ENCODE peak calls at places on chromosomes 12 and 14, in ten cellular contexts. One of them, this sample, is unnamed.

GRCh38 chr12:75361408-75361807 is 26.9 kb downstream of the GLIPR1L1 start:
- DNase-seq in OCI-LY7: no peak
- DNase-seq in choroid plexus epithelial cell: no peak
- DNase-seq in fibroblast of pulmonary artery: no peak
- DNase-seq in cardiac muscle cell: no peak
- DNase-seq in RWPE2: no peak
- DNase-seq in lower lobe of right lung: no peak
- DNase-seq in body of pancreas: no peak
- DNase-seq in HFFc6: no peak
- DNase-seq in GM20000: no peak
- DNase-seq in this sample: no peak

GRCh38 chr12:110073049-110073831 is 24.9 kb upstream of the C12orf76 start:
- DNase-seq in RWPE2: no peak
- DNase-seq in choroid plexus epithelial cell: no peak
- DNase-seq in cardiac muscle cell: no peak
- DNase-seq in HFFc6: no peak
- DNase-seq in fibroblast of pulmonary artery: no peak
- DNase-seq in OCI-LY7: peak
- DNase-seq in lower lobe of right lung: peak
- DNase-seq in body of pancreas: no peak
- DNase-seq in GM20000: no peak
- DNase-seq in this sample: no peak

GRCh38 chr12:69676257-69677012 is 22.7 kb downstream of the BEST3 start:
- DNase-seq in HFFc6: no peak
- DNase-seq in body of pancreas: no peak
- DNase-seq in lower lobe of right lung: no peak
- DNase-seq in RWPE2: no peak
- DNase-seq in fibroblast of pulmonary artery: no peak
- DNase-seq in GM20000: no peak
- DNase-seq in cardiac muscle cell: no peak
- DNase-seq in choroid plexus epithelial cell: peak
- DNase-seq in OCI-LY7: no peak
- DNase-seq in this sample: no peak

GRCh38 chr14:85573406-85573805 is 43.5 kb downstream of the FLRT2 start:
- DNase-seq in GM20000: no peak
- DNase-seq in body of pancreas: no peak
- DNase-seq in lower lobe of right lung: no peak
- DNase-seq in HFFc6: no peak
- DNase-seq in OCI-LY7: no peak
- DNase-seq in choroid plexus epithelial cell: peak
- DNase-seq in fibroblast of pulmonary artery: peak
- DNase-seq in cardiac muscle cell: no peak
- DNase-seq in RWPE2: no peak
- DNase-seq in this sample: no peak

GRCh38 chr14:100030441-100031153 is 34.6 kb upstream of the EVL start:
- DNase-seq in body of pancreas: no peak
- DNase-seq in lower lobe of right lung: no peak
- DNase-seq in GM20000: no peak
- DNase-seq in choroid plexus epithelial cell: peak
- DNase-seq in cardiac muscle cell: no peak
- DNase-seq in RWPE2: no peak
- DNase-seq in fibroblast of pulmonary artery: peak
- DNase-seq in OCI-LY7: no peak
- DNase-seq in HFFc6: peak
- DNase-seq in this sample: peak

GRCh38 chr12:45439039-45439438 is 223.1 kb downstream of the ANO6 start:
- DNase-seq in cardiac muscle cell: no peak
- DNase-seq in lower lobe of right lung: no peak
- DNase-seq in HFFc6: no peak
- DNase-seq in body of pancreas: no peak
- DNase-seq in fibroblast of pulmonary artery: no peak
- DNase-seq in GM20000: no peak
- DNase-seq in OCI-LY7: no peak
- DNase-seq in choroid plexus epithelial cell: no peak
- DNase-seq in RWPE2: no peak
- DNase-seq in this sample: peak

GRCh38 chr12:44509471-44509870 is 366.6 kb downstream of the NELL2 start:
- DNase-seq in cardiac muscle cell: no peak
- DNase-seq in GM20000: no peak
- DNase-seq in RWPE2: no peak
- DNase-seq in OCI-LY7: no peak
- DNase-seq in fibroblast of pulmonary artery: no peak
- DNase-seq in lower lobe of right lung: no peak
- DNase-seq in body of pancreas: no peak
- DNase-seq in choroid plexus epithelial cell: no peak
- DNase-seq in HFFc6: no peak
- DNase-seq in this sample: no peak

GRCh38 chr12:64268409-64268808 is 46.3 kb upstream of the KICS2 start:
- DNase-seq in choroid plexus epithelial cell: peak
- DNase-seq in lower lobe of right lung: no peak
- DNase-seq in HFFc6: no peak
- DNase-seq in cardiac muscle cell: no peak
- DNase-seq in OCI-LY7: no peak
- DNase-seq in GM20000: no peak
- DNase-seq in RWPE2: no peak
- DNase-seq in fibroblast of pulmonary artery: no peak
- DNase-seq in body of pancreas: no peak
- DNase-seq in this sample: no peak

GRCh38 chr12:13422291-13422690 is 225.8 kb downstream of the EMP1 start:
- DNase-seq in body of pancreas: no peak
- DNase-seq in HFFc6: no peak
- DNase-seq in RWPE2: no peak
- DNase-seq in lower lobe of right lung: no peak
- DNase-seq in OCI-LY7: no peak
- DNase-seq in choroid plexus epithelial cell: no peak
- DNase-seq in GM20000: no peak
- DNase-seq in fibroblast of pulmonary artery: no peak
- DNase-seq in cardiac muscle cell: no peak
- DNase-seq in this sample: no peak

GRCh38 chr12:85065816-85066482 is 29.8 kb downstream of the LRRIQ1 start:
- DNase-seq in fibroblast of pulmonary artery: no peak
- DNase-seq in GM20000: no peak
- DNase-seq in lower lobe of right lung: no peak
- DNase-seq in HFFc6: no peak
- DNase-seq in choroid plexus epithelial cell: no peak
- DNase-seq in cardiac muscle cell: no peak
- DNase-seq in OCI-LY7: no peak
- DNase-seq in RWPE2: no peak
- DNase-seq in body of pancreas: no peak
- DNase-seq in this sample: no peak

GRCh38 chr12:127507336-127507735 is 759.6 kb upstream of the TMEM132C start:
- DNase-seq in lower lobe of right lung: no peak
- DNase-seq in HFFc6: no peak
- DNase-seq in RWPE2: no peak
- DNase-seq in body of pancreas: no peak
- DNase-seq in cardiac muscle cell: no peak
- DNase-seq in choroid plexus epithelial cell: peak
- DNase-seq in fibroblast of pulmonary artery: no peak
- DNase-seq in OCI-LY7: no peak
- DNase-seq in GM20000: no peak
- DNase-seq in this sample: no peak

GRCh38 chr12:71639341-71639760 is 24.3 kb downstream of the ZFC3H1 start:
- DNase-seq in HFFc6: no peak
- DNase-seq in fibroblast of pulmonary artery: no peak
- DNase-seq in lower lobe of right lung: no peak
- DNase-seq in body of pancreas: no peak
- DNase-seq in RWPE2: no peak
- DNase-seq in choroid plexus epithelial cell: no peak
- DNase-seq in OCI-LY7: peak
- DNase-seq in GM20000: no peak
- DNase-seq in cardiac muscle cell: peak
- DNase-seq in this sample: peak

GRCh38 chr12:117045998-117046374 is 53.2 kb downstream of the TESC start:
- DNase-seq in choroid plexus epithelial cell: no peak
- DNase-seq in GM20000: no peak
- DNase-seq in body of pancreas: no peak
- DNase-seq in cardiac muscle cell: no peak
- DNase-seq in OCI-LY7: peak
- DNase-seq in HFFc6: no peak
- DNase-seq in lower lobe of right lung: no peak
- DNase-seq in fibroblast of pulmonary artery: no peak
- DNase-seq in RWPE2: no peak
- DNase-seq in this sample: no peak

GRCh38 chr14:93322886-93323596 is 9.8 kb downstream of the BTBD7 start:
- DNase-seq in fibroblast of pulmonary artery: no peak
- DNase-seq in lower lobe of right lung: no peak
- DNase-seq in body of pancreas: no peak
- DNase-seq in GM20000: no peak
- DNase-seq in choroid plexus epithelial cell: no peak
- DNase-seq in RWPE2: no peak
- DNase-seq in OCI-LY7: no peak
- DNase-seq in HFFc6: no peak
- DNase-seq in cardiac muscle cell: no peak
- DNase-seq in this sample: no peak

GRCh38 chr14:103556976-103557758 is 5.3 kb downstream of the BAG5 start:
- DNase-seq in cardiac muscle cell: no peak
- DNase-seq in fibroblast of pulmonary artery: no peak
- DNase-seq in OCI-LY7: no peak
- DNase-seq in GM20000: no peak
- DNase-seq in lower lobe of right lung: no peak
- DNase-seq in RWPE2: no peak
- DNase-seq in choroid plexus epithelial cell: no peak
- DNase-seq in body of pancreas: no peak
- DNase-seq in HFFc6: no peak
- DNase-seq in this sample: no peak
- TF ChIP-seq CTCF in cardiac muscle cell: no peak
- TF ChIP-seq CTCF in fibroblast of pulmonary artery: no peak
- TF ChIP-seq CTCF in OCI-LY7: no peak
- TF ChIP-seq CTCF in GM20000: no peak
- TF ChIP-seq CTCF in lower lobe of right lung: no peak
- TF ChIP-seq CTCF in RWPE2: no peak
- TF ChIP-seq CTCF in choroid plexus epithelial cell: no peak
- TF ChIP-seq CTCF in body of pancreas: no peak
- TF ChIP-seq CTCF in HFFc6: no peak
- TF ChIP-seq CTCF in this sample: no peak

GRCh38 chr12:108425238-108425795 is 86.2 kb upstream of the CMKLR1 start:
- DNase-seq in HFFc6: no peak
- DNase-seq in GM20000: no peak
- DNase-seq in body of pancreas: no peak
- DNase-seq in lower lobe of right lung: no peak
- DNase-seq in RWPE2: no peak
- DNase-seq in fibroblast of pulmonary artery: no peak
- DNase-seq in cardiac muscle cell: no peak
- DNase-seq in choroid plexus epithelial cell: peak
- DNase-seq in OCI-LY7: no peak
- DNase-seq in this sample: peak
- TF ChIP-seq CTCF in HFFc6: no peak
- TF ChIP-seq CTCF in GM20000: no peak
- TF ChIP-seq CTCF in body of pancreas: no peak
- TF ChIP-seq CTCF in lower lobe of right lung: no peak
- TF ChIP-seq CTCF in RWPE2: no peak
- TF ChIP-seq CTCF in fibroblast of pulmonary artery: no peak
- TF ChIP-seq CTCF in cardiac muscle cell: no peak
- TF ChIP-seq CTCF in choroid plexus epithelial cell: no peak
- TF ChIP-seq CTCF in OCI-LY7: no peak
- TF ChIP-seq CTCF in this sample: no peak

GRCh38 chr12:107616941-107617340 is 68.7 kb upstream of the PWP1 start:
- DNase-seq in GM20000: no peak
- DNase-seq in body of pancreas: no peak
- DNase-seq in OCI-LY7: no peak
- DNase-seq in choroid plexus epithelial cell: no peak
- DNase-seq in cardiac muscle cell: no peak
- DNase-seq in fibroblast of pulmonary artery: no peak
- DNase-seq in HFFc6: no peak
- DNase-seq in RWPE2: no peak
- DNase-seq in lower lobe of right lung: no peak
- DNase-seq in this sample: no peak

GRCh38 chr12:107624493-107624892 is 61.1 kb upstream of the PWP1 start:
- DNase-seq in fibroblast of pulmonary artery: no peak
- DNase-seq in HFFc6: no peak
- DNase-seq in lower lobe of right lung: no peak
- DNase-seq in GM20000: no peak
- DNase-seq in body of pancreas: no peak
- DNase-seq in choroid plexus epithelial cell: no peak
- DNase-seq in OCI-LY7: no peak
- DNase-seq in cardiac muscle cell: no peak
- DNase-seq in RWPE2: no peak
- DNase-seq in this sample: no peak

GRCh38 chr12:107619831-107620230 is 65.8 kb upstream of the PWP1 start:
- DNase-seq in lower lobe of right lung: no peak
- DNase-seq in OCI-LY7: no peak
- DNase-seq in fibroblast of pulmonary artery: no peak
- DNase-seq in choroid plexus epithelial cell: no peak
- DNase-seq in GM20000: no peak
- DNase-seq in body of pancreas: no peak
- DNase-seq in cardiac muscle cell: no peak
- DNase-seq in RWPE2: no peak
- DNase-seq in HFFc6: no peak
- DNase-seq in this sample: no peak

GRCh38 chr12:107618106-107618505 is 67.5 kb upstream of the PWP1 start:
- DNase-seq in cardiac muscle cell: no peak
- DNase-seq in HFFc6: no peak
- DNase-seq in OCI-LY7: no peak
- DNase-seq in RWPE2: no peak
- DNase-seq in fibroblast of pulmonary artery: no peak
- DNase-seq in GM20000: no peak
- DNase-seq in body of pancreas: no peak
- DNase-seq in choroid plexus epithelial cell: no peak
- DNase-seq in lower lobe of right lung: no peak
- DNase-seq in this sample: no peak

GRCh38 chr12:107622005-107622404 is 63.6 kb upstream of the PWP1 start:
- DNase-seq in OCI-LY7: peak
- DNase-seq in HFFc6: no peak
- DNase-seq in cardiac muscle cell: no peak
- DNase-seq in body of pancreas: no peak
- DNase-seq in GM20000: peak
- DNase-seq in lower lobe of right lung: no peak
- DNase-seq in fibroblast of pulmonary artery: peak
- DNase-seq in RWPE2: no peak
- DNase-seq in choroid plexus epithelial cell: peak
- DNase-seq in this sample: peak
- TF ChIP-seq CTCF in OCI-LY7: peak
- TF ChIP-seq CTCF in HFFc6: peak
- TF ChIP-seq CTCF in cardiac muscle cell: peak
- TF ChIP-seq CTCF in body of pancreas: peak
- TF ChIP-seq CTCF in GM20000: peak
- TF ChIP-seq CTCF in lower lobe of right lung: peak
- TF ChIP-seq CTCF in fibroblast of pulmonary artery: peak
- TF ChIP-seq CTCF in RWPE2: peak
- TF ChIP-seq CTCF in choroid plexus epithelial cell: peak
- TF ChIP-seq CTCF in this sample: peak

DNA sequence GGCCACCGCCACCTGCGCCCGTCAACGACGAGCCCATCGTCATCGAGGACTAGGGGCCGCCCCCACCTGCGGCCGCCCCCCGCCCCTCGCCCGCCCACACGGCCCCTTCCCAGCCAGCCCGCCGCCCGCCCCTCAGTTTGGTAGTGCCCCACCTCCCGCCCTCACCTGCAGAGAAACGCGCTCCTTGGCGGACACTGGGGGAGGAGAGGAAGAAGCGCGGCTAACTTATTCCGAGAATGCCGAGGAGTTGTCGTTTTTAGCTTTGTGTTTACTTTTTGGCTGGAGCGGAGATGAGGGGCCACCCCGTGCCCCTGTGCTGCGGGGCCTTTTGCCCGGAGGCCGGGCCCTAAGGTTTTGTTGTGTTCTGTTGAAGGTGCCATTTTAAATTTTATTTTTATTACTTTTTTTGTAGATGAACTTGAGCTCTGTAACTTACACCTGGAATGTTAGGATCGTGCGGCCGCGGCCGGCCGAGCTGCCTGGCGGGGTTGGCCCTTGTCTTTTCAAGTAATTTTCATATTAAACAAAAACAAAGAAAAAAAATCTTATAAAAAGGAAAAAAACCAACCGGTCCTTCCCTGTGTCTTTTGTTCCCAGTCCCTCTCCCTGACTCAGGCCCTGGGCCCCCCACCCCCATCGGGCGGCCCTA is 4.3 kb upstream of the CRIP2 start:
- DNase-seq in GM20000: no peak
- DNase-seq in lower lobe of right lung: no peak
- DNase-seq in RWPE2: no peak
- DNase-seq in HFFc6: no peak
- DNase-seq in fibroblast of pulmonary artery: no peak
- DNase-seq in cardiac muscle cell: no peak
- DNase-seq in choroid plexus epithelial cell: no peak
- DNase-seq in body of pancreas: no peak
- DNase-seq in OCI-LY7: no peak
- DNase-seq in this sample: no peak
- TF ChIP-seq CTCF in GM20000: no peak
- TF ChIP-seq CTCF in lower lobe of right lung: no peak
- TF ChIP-seq CTCF in RWPE2: no peak
- TF ChIP-seq CTCF in HFFc6: no peak
- TF ChIP-seq CTCF in fibroblast of pulmonary artery: no peak
- TF ChIP-seq CTCF in cardiac muscle cell: no peak
- TF ChIP-seq CTCF in choroid plexus epithelial cell: no peak
- TF ChIP-seq CTCF in body of pancreas: no peak
- TF ChIP-seq CTCF in OCI-LY7: no peak
- TF ChIP-seq CTCF in this sample: no peak

This sample was measured in MCF 10A.